ENCODE peak calls at places on chromosomes 1 and 21, in six cellular contexts. O is stimulated activated naive CD8-positive, alpha-beta T cell treated with anti-CD3 and anti-CD28 coated beads, Interleukin-15, Interleukin-2, amounts not matched to agents 100 U/mL and 50 U/mL, for 24 hours; C is fibroblast of the aortic adventitia; P is kidney epithelial cell; A is psoas muscle; W is activated CD8-positive, alpha-beta memory T cell treated with anti-CD3 and anti-CD28 coated beads, Interleukin-2, amount 50 U/mL, for 4 hours. T is an unnamed sample.

GRCh38 chr1:236159704-236160539 is 17.6 kb downstream of the GPR137B start:
- DNase-seq in O (peak), C (no peak), P (no peak), A (no peak), W (no peak), T (no peak)

GRCh38 chr1:206694151-206694550 is 9.4 kb downstream of the MAPKAPK2 start:
- DNase-seq in O (no peak), C (no peak), P (no peak), A (no peak), W (no peak), T (no peak)

GRCh38 chr1:1344672-1345361 is 4.4 kb downstream of the DVL1 start:
- DNase-seq in O (peak), C (peak), P (peak), A (peak), W (peak), T (peak)

GRCh38 chr1:152112885-152113432 is 2.3 kb downstream of the TCHH start:
- DNase-seq in O (no peak), C (no peak), P (no peak), A (no peak), W (no peak), T (no peak)

GRCh38 chr1:180754453-180754852 is 122.6 kb downstream of the XPR1 start:
- DNase-seq in O (no peak), C (no peak), P (no peak), A (no peak), W (no peak), T (no peak)

GRCh38 chr1:94827434-94827833 is 7.3 kb downstream of the SLC44A3 start:
- DNase-seq in O (no peak), C (no peak), P (no peak), A (no peak), W (no peak), T (no peak)

GRCh38 chr1:1625404-1625775 is 6.6 kb upstream of the MMP23B start:
- DNase-seq in O (no peak), C (no peak), P (no peak), A (no peak), W (no peak), T (peak)

GRCh38 chr21:26070822-26071425 is 99.6 kb downstream of the APP start:
- DNase-seq in O (no peak), C (peak), P (no peak), A (peak), W (no peak), T (no peak)

GRCh38 chr1:224635356-224635755 is 19.2 kb downstream of the CNIH3 start:
- DNase-seq in O (no peak), C (peak), P (no peak), A (no peak), W (no peak), T (no peak)

GRCh38 chr1:19429611-19430010 is 55.7 kb downstream of the CAPZB start:
- DNase-seq in O (no peak), C (peak), P (no peak), A (no peak), W (no peak), T (no peak)

GRCh38 chr1:156337052-156337887 is 822 bp downstream of the CCT3 start:
- DNase-seq in O (peak), C (peak), P (no peak), A (no peak), W (no peak), T (no peak)

GRCh38 chr1:20329793-20330542 is 39.3 kb downstream of the VWA5B1 start:
- DNase-seq in O (no peak), C (no peak), P (no peak), A (no peak), W (no peak), T (no peak)

GRCh38 chr1:1106510-1107221 is 9.2 kb downstream of the C1orf159 start:
- DNase-seq in O (no peak), C (no peak), P (no peak), A (no peak), W (peak), T (no peak)

GRCh38 chr1:78649628-78650027 is at the start of gene IFI44:
- DNase-seq in O (peak), C (peak), P (peak), A (peak), W (peak), T (peak)

GRCh38 chr1:44839561-44839960 is 3.5 kb downstream of the PTCH2 start:
- DNase-seq in O (no peak), C (no peak), P (no peak), A (no peak), W (no peak), T (no peak)

GRCh38 chr1:94339229-94339927 is 78.8 kb upstream of the ABCD3 start:
- DNase-seq in O (no peak), C (no peak), P (no peak), A (no peak), W (no peak), T (no peak)

GRCh38 chr1:108097057-108097456 is 103.1 kb downstream of the SLC25A24 start:
- DNase-seq in O (no peak), C (no peak), P (no peak), A (no peak), W (no peak), T (no peak)

GRCh38 chr21:44510508-44511218 is 29.3 kb downstream of the KRTAP10-1 start:
- DNase-seq in O (peak), C (peak), P (peak), A (peak), W (peak), T (peak)

GRCh38 chr21:42684109-42684916 is 30.9 kb downstream of the PDE9A start:
- DNase-seq in O (peak), C (no peak), P (no peak), A (no peak), W (peak), T (no peak)

GRCh38 chr1:161082996-161083742 is 6.2 kb downstream of the NECTIN4 start:
- DNase-seq in O (no peak), C (peak), P (peak), A (peak), W (no peak), T (peak)

GRCh38 chr1:18989176-18989799 is 32.8 kb upstream of the IFFO2 start:
- DNase-seq in O (no peak), C (no peak), P (no peak), A (no peak), W (no peak), T (no peak)

GRCh38 chr1:34642679-34643078 is 112.2 kb upstream of the GJB5 start:
- DNase-seq in O (no peak), C (no peak), P (no peak), A (no peak), W (no peak), T (no peak)

GRCh38 chr1:207284209-207284892 is 37.1 kb upstream of the CD55 start:
- DNase-seq in O (no peak), C (peak), P (no peak), A (no peak), W (no peak), T (no peak)

GRCh38 chr1:59156526-59157196 is 140.2 kb upstream of the FGGY start:
- DNase-seq in O (no peak), C (no peak), P (no peak), A (no peak), W (no peak), T (no peak)

GRCh38 chr1:116968724-116969123 is 32.8 kb upstream of the CD101 start:
- DNase-seq in O (no peak), C (no peak), P (no peak), A (no peak), W (no peak), T (no peak)

GRCh38 chr1:117060441-117061317 is 553 bp downstream of the TTF2 start:
- DNase-seq in O (no peak), C (peak), P (no peak), A (no peak), W (no peak), T (no peak)

GRCh38 chr1:39720094-39720999 is 18.3 kb upstream of the PPIE start:
- DNase-seq in O (no peak), C (peak), P (no peak), A (no peak), W (no peak), T (no peak)

GRCh38 chr1:70221241-70222077 is at the start of gene SRSF11:
- DNase-seq in O (peak), C (peak), P (peak), A (peak), W (peak), T (peak)

GRCh38 chr1:231867607-231868006 is 241.0 kb downstream of the DISC1 start:
- DNase-seq in O (no peak), C (no peak), P (no peak), A (no peak), W (no peak), T (no peak)

GRCh38 chr1:6612641-6613360 is 730 bp upstream of the PHF13 start:
- DNase-seq in O (no peak), C (peak), P (no peak), A (peak), W (no peak), T (no peak)

GRCh38 chr1:230568008-230568407 is 74.3 kb upstream of the COG2 start:
- DNase-seq in O (peak), C (peak), P (no peak), A (no peak), W (no peak), T (peak)